ENCODE peak calls at places on chromosomes 7 and 10, in eight cellular contexts. G is left lung; M is CD8-positive, alpha-beta T cell; Q is heart right ventricle; U is AG09309; E is stomach; I is PC-3; J is GM23248. K is an unnamed sample.

GRCh38 chr7:47758546-47758945 is 176.6 kb upstream of the TNS3 start:
- DNase-seq in M (no peak), Q (no peak), U (peak; percentile 10), J (peak; percentile 77), E (no peak), G (no peak), I (no peak), K (no peak)

GRCh38 chr7:37495574-37496184 is 47.0 kb upstream of the ELMO1 start:
- DNase-seq in G (no peak), Q (no peak), E (no peak), M (no peak), I (peak; percentile 39), J (peak; percentile 51), U (no peak), K (peak; percentile 41)

GRCh38 chr10:128934492-128934891 is 532.5 kb upstream of the MGMT start:
- DNase-seq in E (no peak), Q (no peak), M (no peak), I (no peak), G (no peak), J (no peak), U (no peak), K (no peak)

GRCh38 chr10:97149065-97149680 is 36.6 kb downstream of the SLIT1 start:
- DNase-seq in J (no peak), U (no peak), G (no peak), M (no peak), I (no peak), Q (no peak), E (no peak), K (no peak)

GRCh38 chr10:124693801-124694416 is 50.3 kb downstream of the FAM53B start:
- DNase-seq in G (no peak), I (no peak), U (no peak), Q (no peak), E (no peak), J (no peak), M (no peak), K (no peak)

GRCh38 chr7:130032698-130033097 is 18.5 kb downstream of the ZC3HC1 start:
- DNase-seq in I (no peak), E (no peak), M (no peak), Q (no peak), J (no peak), G (no peak), U (no peak), K (no peak)

GRCh38 chr10:21164687-21165086 is 267.6 kb upstream of the NEBL start:
- DNase-seq in G (no peak), J (no peak), U (no peak), M (no peak), I (no peak), E (no peak), Q (no peak), K (no peak)

GRCh38 chr10:75018233-75018632 is 93.2 kb upstream of the SAMD8 start:
- DNase-seq in G (no peak), E (no peak), Q (no peak), J (no peak), U (no peak), I (no peak), M (no peak), K (no peak)

GRCh38 chr10:103353281-103353680 is 2.3 kb upstream of the PCGF6 start:
- DNase-seq in J (peak; percentile 26), Q (no peak), M (no peak), U (no peak), I (no peak), G (no peak), E (no peak), K (no peak)

GRCh38 chr7:128201067-128201689 is 39.9 kb upstream of the LEP start:
- DNase-seq in J (no peak), Q (no peak), G (no peak), E (no peak), M (no peak), U (no peak), I (no peak), K (no peak)

GRCh38 chr7:76086070-76086469 is 38.2 kb downstream of the MDH2 start:
- DNase-seq in E (no peak), I (peak; percentile 71), M (no peak), G (no peak), U (no peak), Q (no peak), J (peak; percentile 71), K (peak; percentile 28)

GRCh38 chr7:115516341-115516740 is 514.2 kb downstream of the TFEC start:
- DNase-seq in Q (no peak), M (no peak), J (no peak), U (peak; percentile 14), E (no peak), I (no peak), G (no peak), K (peak; percentile 12)

DNA sequence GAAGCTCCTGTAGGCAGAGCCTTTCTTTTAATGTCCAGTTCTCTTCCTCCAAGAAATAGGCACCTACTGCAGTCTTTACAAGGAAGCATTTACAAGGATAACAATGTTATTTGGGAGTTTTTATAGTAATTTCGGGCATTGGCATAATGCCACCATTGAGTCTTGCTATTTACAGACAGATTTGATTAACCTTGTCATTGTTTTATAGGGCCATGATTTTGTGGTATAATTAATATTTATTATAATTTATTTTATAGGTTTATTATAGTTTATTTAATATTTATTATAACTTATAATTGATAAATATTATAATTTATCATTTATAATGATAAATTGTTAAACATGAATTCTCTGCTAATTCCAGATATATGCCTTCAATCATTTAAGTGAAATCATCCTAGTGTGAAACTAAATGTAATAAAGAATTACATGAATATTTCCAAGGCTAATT is 573 bp upstream of the POT1 start:
- DNase-seq in U (no peak), G (no peak), E (no peak), J (no peak), Q (no peak), I (no peak), M (no peak), K (no peak)
- H3K4me3 ChIP-seq in U (peak overlapping the region; percentile 85), G (peak overlapping the region; percentile 64), E (peak overlapping the region; percentile 61), J (peak overlapping the region; percentile 91), Q (no peak overlapping the region), I (peak overlapping the region; percentile 98), M (peak overlapping the region; percentile 56), K (peak overlapping the region; percentile 81)

DNA sequence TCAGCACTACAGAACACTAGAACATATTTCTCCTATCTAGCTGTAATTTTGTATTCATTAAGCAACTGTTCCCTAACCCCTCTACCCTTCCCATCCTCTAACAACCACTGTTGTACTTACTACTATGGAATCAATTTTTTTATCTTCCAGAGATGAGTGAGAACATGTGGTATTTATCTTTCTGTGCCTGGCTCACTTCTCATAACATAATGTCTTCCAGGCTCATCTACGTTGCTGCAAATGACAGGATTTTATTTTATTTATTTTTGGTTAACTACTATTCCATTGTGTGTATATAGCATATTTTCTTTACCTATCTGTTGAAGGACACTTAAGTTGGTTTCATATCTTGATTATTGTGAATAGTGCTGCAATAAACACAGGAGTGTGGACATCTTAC is 200.9 kb upstream of the CHRM2 start:
- DNase-seq in G (no peak), U (no peak), M (no peak), I (no peak), E (no peak), J (no peak), Q (no peak), K (no peak)
- H3K4me3 ChIP-seq in G (no peak overlapping the region), U (no peak overlapping the region), M (no peak overlapping the region), I (no peak overlapping the region), E (no peak overlapping the region), J (no peak overlapping the region), Q (no peak overlapping the region), K (no peak overlapping the region)

GRCh38 chr7:71131753-71132520 is at the start of gene GALNT17:
- DNase-seq in I (no peak), U (no peak), J (no peak), G (no peak), M (no peak), E (no peak), Q (peak; percentile 4), K (no peak)

GRCh38 chr7:71130280-71130679 is 1.7 kb upstream of the GALNT17 start:
- DNase-seq in G (peak; percentile 36), I (no peak), M (no peak), E (no peak), Q (no peak), U (no peak), J (no peak), K (no peak)

GRCh38 chr7:71131256-71131752 is 640 bp upstream of the GALNT17 start:
- DNase-seq in I (no peak), J (peak; percentile 16), E (no peak), M (no peak), U (no peak), G (peak; percentile 40), Q (peak; percentile 27), K (no peak)

GRCh38 chr7:71133232-71133622 is 1.3 kb downstream of the GALNT17 start:
- DNase-seq in Q (no peak), I (no peak), U (no peak), E (no peak), G (no peak), J (no peak), M (no peak), K (no peak)

GRCh38 chr7:71132521-71133231 is 732 bp downstream of the GALNT17 start:
- DNase-seq in U (no peak), G (no peak), Q (no peak), E (no peak), M (no peak), I (no peak), J (peak; percentile 12), K (no peak)
- H3K4me3 ChIP-seq in U (no peak overlapping the region), G (peak overlapping the region; percentile 38), Q (peak overlapping the region; percentile 52), E (peak overlapping the region; percentile 52), M (no peak overlapping the region), I (no peak overlapping the region), J (no peak overlapping the region), K (no peak overlapping the region)

GRCh38 chr7:106721816-106722785 is 61.1 kb upstream of the CCDC71L start:
- DNase-seq in U (no peak), J (no peak), G (no peak), E (no peak), I (no peak), Q (no peak), M (no peak), K (no peak)

GRCh38 chr7:106720641-106721040 is 59.7 kb upstream of the CCDC71L start:
- DNase-seq in Q (no peak), U (no peak), E (no peak), I (no peak), G (no peak), M (no peak), J (no peak), K (no peak)

GRCh38 chr7:106715730-106716129 is 54.8 kb upstream of the CCDC71L start:
- DNase-seq in M (no peak), U (no peak), E (no peak), I (no peak), J (no peak), G (no peak), Q (no peak), K (no peak)

GRCh38 chr7:106717997-106718871 is 57.3 kb upstream of the CCDC71L start:
- DNase-seq in U (peak; percentile 98), M (peak; percentile 35), J (peak; percentile 99), Q (peak; percentile 36), G (no peak), E (peak; percentile 28), I (peak; percentile 96), K (peak; percentile 98)

DNA sequence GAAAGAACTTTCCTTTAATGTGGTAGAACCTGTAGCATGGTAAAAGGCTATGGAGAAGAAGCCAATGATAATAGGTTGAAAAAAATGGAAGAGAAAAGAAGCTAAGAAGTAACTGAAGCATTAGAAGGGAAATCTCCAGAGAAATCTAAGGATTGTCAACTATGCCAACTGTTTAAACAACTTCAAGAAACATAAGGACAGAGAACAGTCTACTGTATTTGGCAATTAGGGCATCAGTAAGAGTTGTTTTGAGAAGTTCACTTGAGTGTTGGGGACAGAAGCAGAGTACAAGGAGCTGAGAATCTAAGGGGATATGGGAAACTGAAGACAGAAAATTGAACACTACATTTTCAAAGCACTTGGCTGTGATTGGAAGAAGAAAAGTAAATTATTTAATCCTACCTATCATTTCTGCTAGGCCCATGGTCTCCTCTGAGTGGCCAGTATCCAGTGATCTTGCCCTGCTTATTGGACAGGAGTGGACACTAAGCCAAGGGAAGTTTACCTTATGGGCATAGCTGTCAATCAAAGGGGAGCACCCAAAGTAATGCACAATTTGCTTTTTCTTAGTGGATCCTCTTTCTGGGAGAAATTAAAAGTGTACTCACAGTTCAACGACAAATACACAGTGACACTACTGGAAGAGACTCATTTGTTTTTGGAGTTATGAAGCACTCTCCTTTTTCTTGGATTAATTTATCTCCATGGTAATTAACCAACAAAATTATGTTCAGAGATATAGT is 56.5 kb upstream of the CCDC71L start:
- DNase-seq in E (no peak), I (peak; percentile 10), G (no peak), J (no peak), U (no peak), M (no peak), Q (no peak), K (no peak)
- H3K4me3 ChIP-seq in E (no peak overlapping the region), I (no peak overlapping the region), G (no peak overlapping the region), J (no peak overlapping the region), U (no peak overlapping the region), M (no peak overlapping the region), Q (no peak overlapping the region), K (no peak overlapping the region)

K was measured in fibroblast of the aortic adventitia.